ENCODE peak calls at places on chromosomes 6 and 20, in five cellular contexts. C is ELR; E is GM20000; I is effector memory CD8-positive, alpha-beta T cell; T is GDM1. W is an unnamed sample.

GRCh38 chr6:155311583-155311982 is 2.7 kb downstream of the TFB1M start:
- DNase-seq in T (no peak), E (no peak), C (no peak), I (no peak), W (no peak)

GRCh38 chr6:118869350-118869749 is 24.6 kb upstream of the ASF1A start:
- DNase-seq in E (no peak), T (no peak), C (peak), I (no peak), W (no peak)

GRCh38 chr6:12748815-12749521 is 32.4 kb downstream of the PHACTR1 start:
- DNase-seq in C (peak), I (no peak), T (no peak), E (no peak), W (no peak)

GRCh38 chr6:169990095-169991030 is 238.9 kb downstream of the ERMARD start:
- DNase-seq in E (peak), C (no peak), I (peak), T (peak), W (no peak)

GRCh38 chr6:84077645-84078044 is 44.1 kb downstream of the MRAP2 start:
- DNase-seq in T (no peak), C (no peak), I (no peak), E (no peak), W (no peak)

GRCh38 chr20:57087102-57087501 is 179.3 kb downstream of the BMP7 start:
- DNase-seq in I (no peak), E (no peak), T (no peak), C (no peak), W (no peak)

GRCh38 chr20:63424613-63425012 is 47.8 kb downstream of the KCNQ2 start:
- DNase-seq in C (no peak), E (no peak), T (no peak), I (no peak), W (no peak)

GRCh38 chr6:165447141-165447540 is 137.7 kb upstream of the C6orf118 start:
- DNase-seq in C (no peak), I (no peak), T (no peak), E (no peak), W (no peak)

GRCh38 chr6:72931325-72931903 is 293.9 kb downstream of the KHDC1L start:
- DNase-seq in T (no peak), C (no peak), E (no peak), I (no peak), W (no peak)

GRCh38 chr6:17928514-17929430 is 58.7 kb downstream of the KIF13A start:
- DNase-seq in I (no peak), T (no peak), C (peak), E (no peak), W (no peak)

GRCh38 chr20:12383770-12384304 is 466.1 kb downstream of the BTBD3 start:
- DNase-seq in I (no peak), C (no peak), E (no peak), T (no peak), W (no peak)

GRCh38 chr20:16926626-16927025 is 178.5 kb downstream of the OTOR start:
- DNase-seq in T (no peak), I (no peak), E (no peak), C (no peak), W (no peak)

GRCh38 chr6:83231146-83231545 is 38.0 kb downstream of the RWDD2A start:
- DNase-seq in C (no peak), E (no peak), I (no peak), T (no peak), W (no peak)

GRCh38 chr20:31720486-31721407 is 1.9 kb downstream of the BCL2L1 start:
- DNase-seq in T (no peak), I (peak), C (peak), E (peak), W (peak)

GRCh38 chr6:81557811-81558210 is 194.7 kb downstream of the TENT5A start:
- DNase-seq in T (no peak), E (no peak), C (no peak), I (no peak), W (no peak)

GRCh38 chr20:40678286-40678835 is 10.7 kb downstream of the MAFB start:
- DNase-seq in C (no peak), T (no peak), I (no peak), E (no peak), W (no peak)

GRCh38 chr20:15146948-15147347 is 809.5 kb upstream of the FLRT3 start:
- DNase-seq in C (no peak), E (no peak), T (no peak), I (no peak), W (no peak)

GRCh38 chr20:3616250-3616649 is 46.9 kb downstream of the GFRA4 start:
- DNase-seq in C (peak), E (no peak), T (no peak), I (no peak), W (no peak)

GRCh38 chr20:25283221-25283951 is 35.5 kb downstream of the PYGB start:
- DNase-seq in C (no peak), E (no peak), I (no peak), T (no peak), W (no peak)

GRCh38 chr6:11802886-11803595 is 24.4 kb upstream of the ADTRP start:
- DNase-seq in T (no peak), E (no peak), I (no peak), C (no peak), W (no peak)

GRCh38 chr20:49964964-49965780 is 17.6 kb upstream of the SNAI1 start:
- DNase-seq in T (no peak), I (no peak), C (peak), E (peak), W (no peak)

GRCh38 chr20:8633366-8633765 is 435.5 kb upstream of the PLCB4 start:
- DNase-seq in I (no peak), T (no peak), C (peak), E (no peak), W (no peak)

GRCh38 chr6:146154197-146154596 is 125.3 kb downstream of the GRM1 start:
- DNase-seq in T (no peak), E (no peak), C (no peak), I (no peak), W (no peak)

GRCh38 chr6:7313505-7314165 is 636 bp upstream of the SSR1 start:
- DNase-seq in I (no peak), C (peak), E (no peak), T (no peak), W (no peak)

GRCh38 chr6:111918825-111919224 is 45.6 kb upstream of the FYN start:
- DNase-seq in E (no peak), C (peak), T (no peak), I (no peak), W (peak)

GRCh38 chr6:4388675-4389074 is 253.3 kb upstream of the ECI2 start:
- DNase-seq in T (no peak), I (no peak), E (no peak), C (peak), W (no peak)

GRCh38 chr20:62624325-62624690 is 18.0 kb upstream of the SLCO4A1 start:
- DNase-seq in T (no peak), E (peak), C (no peak), I (no peak), W (no peak)

GRCh38 chr6:2817778-2818443 is 23.8 kb downstream of the SERPINB1 start:
- DNase-seq in C (peak), I (no peak), T (no peak), E (no peak), W (no peak)

GRCh38 chr20:51712501-51713212 is 55.5 kb downstream of the ATP9A start:
- DNase-seq in I (no peak), C (peak), E (no peak), T (no peak), W (no peak)